ENCODE peak calls at places on chromosomes 16 and 17, in five cellular contexts. D is uterus, O is IMR-90, B is tibial nerve, J is GM12892. C is an unnamed sample.

GRCh38 chr16:14325921-14326401 is 254.8 kb downstream of the MRTFB start:
- DNase-seq in D (no peak), O (no peak), B (no peak), J (no peak), C (peak)

GRCh38 chr16:81928975-81929374 is 82.3 kb downstream of the SDR42E1 start:
- DNase-seq in D (no peak), O (no peak), B (no peak), J (no peak), C (no peak)

GRCh38 chr16:55759983-55760664 is 72.8 kb downstream of the CES1 start:
- DNase-seq in D (no peak), O (no peak), B (peak), J (no peak), C (no peak)

GRCh38 chr17:7781467-7781866 is 52.5 kb upstream of the KDM6B start:
- DNase-seq in D (no peak), O (no peak), B (no peak), J (no peak), C (no peak)

GRCh38 chr17:57918017-57918895 is 37.0 kb downstream of the CUEDC1 start:
- DNase-seq in D (no peak), O (peak), B (no peak), J (no peak), C (no peak)

GRCh38 chr16:60041671-60042070 is 1307.6 kb upstream of the GOT2 start:
- DNase-seq in D (no peak), O (no peak), B (no peak), J (no peak), C (no peak)

GRCh38 chr17:45338023-45338781 is 21.4 kb upstream of the MAP3K14 start:
- DNase-seq in D (no peak), O (no peak), B (no peak), J (no peak), C (no peak)

GRCh38 chr17:62968445-62968923 is 2.4 kb downstream of the TANC2 start:
- DNase-seq in D (no peak), O (peak), B (peak), J (peak), C (no peak)

GRCh38 chr17:80872999-80873951 is 118.4 kb upstream of the CHMP6 start:
- DNase-seq in D (no peak), O (no peak), B (no peak), J (no peak), C (no peak)

GRCh38 chr17:34820166-34820920 is 140.9 kb downstream of the CCT6B start:
- DNase-seq in D (no peak), O (no peak), B (no peak), J (no peak), C (no peak)

GRCh38 chr16:84478172-84478948 is 26.1 kb downstream of the MEAK7 start:
- DNase-seq in D (no peak), O (peak), B (no peak), J (no peak), C (no peak)

GRCh38 chr16:59573528-59574271 is 839.6 kb upstream of the GOT2 start:
- DNase-seq in D (no peak), O (peak), B (no peak), J (no peak), C (no peak)

GRCh38 chr17:2828396-2829038 is 32.3 kb downstream of the RAP1GAP2 start:
- DNase-seq in D (peak), O (peak), B (peak), J (peak), C (peak)

GRCh38 chr17:2835791-2836190 is 39.6 kb downstream of the RAP1GAP2 start:
- DNase-seq in D (no peak), O (no peak), B (no peak), J (no peak), C (no peak)

GRCh38 chr17:2830678-2831077 is 34.4 kb downstream of the RAP1GAP2 start:
- DNase-seq in D (no peak), O (no peak), B (no peak), J (no peak), C (no peak)
- TF ChIP-seq POLR2A in D (no peak), O (no peak), B (no peak), J (no peak), C (no peak)

DNA sequence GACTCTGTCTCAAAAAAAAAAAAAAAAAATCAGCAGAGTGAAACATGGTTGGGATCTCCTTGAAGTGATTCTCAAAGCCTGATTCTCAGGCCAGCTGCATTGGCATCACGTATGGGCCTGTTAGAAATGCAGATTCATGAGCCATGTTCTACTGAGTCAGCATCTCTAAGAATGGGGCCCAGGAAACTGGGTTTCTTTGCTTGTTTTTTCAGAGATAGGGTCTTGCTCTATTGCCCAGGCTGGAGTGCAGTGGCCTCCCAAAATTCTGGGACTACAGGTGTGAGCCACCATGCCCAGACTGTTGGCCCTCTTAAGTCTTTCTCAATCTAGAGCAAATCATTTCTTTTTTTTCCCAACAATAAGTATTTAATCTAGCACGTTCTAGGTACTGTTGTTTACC is 47.7 kb downstream of the CDK12 start:
- DNase-seq in D (no peak), O (no peak), B (no peak), J (no peak), C (no peak)
- TF ChIP-seq POLR2A in D (no peak), O (no peak), B (no peak), J (no peak), C (no peak)

DNA sequence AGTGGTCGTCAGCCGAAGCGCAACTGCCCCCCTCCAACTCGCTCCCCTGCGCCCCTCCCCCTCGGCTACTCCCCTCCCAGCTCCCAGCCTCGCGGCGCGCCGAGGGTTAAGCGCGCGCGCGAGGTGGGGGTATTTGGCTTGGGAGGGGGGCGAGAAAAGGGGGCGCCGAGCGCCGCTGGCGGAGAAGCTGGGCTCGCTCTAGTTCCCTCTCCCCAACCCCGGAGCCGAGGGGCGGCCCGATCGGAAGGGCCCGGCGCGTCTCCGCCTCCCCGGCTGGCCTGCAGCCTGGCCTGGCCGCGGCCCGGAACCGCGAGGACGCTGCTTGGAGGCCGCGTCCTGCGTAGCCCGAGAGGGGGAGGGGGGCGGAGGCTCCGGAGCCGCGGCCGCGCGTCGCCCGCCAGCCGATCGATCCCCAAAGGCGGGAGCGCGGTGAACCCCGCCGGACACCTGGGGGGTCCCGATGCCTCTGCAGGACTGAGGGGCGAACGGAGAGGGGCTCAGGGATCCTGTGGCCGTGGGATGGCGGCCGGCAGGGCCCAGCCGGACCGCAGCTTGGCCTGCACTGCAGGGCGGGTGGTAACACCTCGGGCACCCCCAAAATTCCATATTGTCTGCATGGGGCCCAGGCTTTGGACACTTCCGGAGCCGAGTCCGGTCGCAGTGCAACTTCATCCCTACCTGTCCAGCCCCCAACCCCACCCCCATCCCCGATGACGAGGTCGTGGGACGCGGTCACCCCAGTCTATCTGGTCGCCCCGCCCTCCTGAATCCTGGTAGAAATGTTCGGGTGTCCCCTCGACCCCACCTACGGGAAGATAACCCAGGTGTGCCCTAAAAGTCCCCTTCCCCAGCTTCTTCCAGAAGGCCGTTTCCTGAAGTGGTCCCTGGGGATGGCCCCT is 4.9 kb upstream of the CBX4 start:
- DNase-seq in D (peak), O (peak), B (no peak), J (no peak), C (peak)
- TF ChIP-seq POLR2A in D (peak), O (no peak), B (no peak), J (no peak), C (peak)

DNA sequence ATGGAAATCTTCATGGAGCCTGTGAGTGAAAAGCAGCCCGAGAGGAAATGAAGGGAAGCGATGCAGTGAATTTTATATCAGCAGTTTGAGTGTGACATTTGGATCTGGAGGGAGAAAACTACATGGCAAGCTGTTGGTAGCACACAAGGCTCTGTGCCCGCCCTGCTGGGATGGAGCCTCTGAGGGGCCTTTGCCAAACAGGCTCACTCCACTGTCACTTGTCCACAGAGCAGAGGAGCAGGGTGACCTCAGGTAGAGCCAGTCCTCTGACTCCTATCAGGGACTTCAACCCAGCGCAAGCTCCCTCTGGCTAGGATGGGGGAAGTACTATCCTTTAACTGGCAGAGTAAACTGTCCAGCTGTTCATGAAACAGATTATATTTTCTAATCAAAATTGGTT is 28.0 kb upstream of the PMFBP1 start:
- DNase-seq in D (no peak), O (no peak), B (no peak), J (no peak), C (no peak)
- TF ChIP-seq POLR2A in D (no peak), O (no peak), B (no peak), J (no peak), C (no peak)

C was measured in ovary.